ENCODE peak calls at places on chromosomes 7 and 10, in nine cellular contexts. One of them, this sample, is unnamed.

GRCh38 chr10:30039567-30039966 is 19.8 kb downstream of the JCAD start:
- DNase-seq in endothelial cell: no peak
- DNase-seq in fibroblast of the aortic adventitia: no peak
- DNase-seq in gastrocnemius medialis: no peak
- DNase-seq in AG09309: no peak
- DNase-seq in heart right ventricle: no peak
- DNase-seq in Caco-2: no peak
- DNase-seq in stomach: no peak
- DNase-seq in GM13976: no peak
- DNase-seq in this sample: no peak

GRCh38 chr7:36075561-36075960 is 77.5 kb upstream of the EEPD1 start:
- DNase-seq in fibroblast of the aortic adventitia: peak; percentile 4
- DNase-seq in stomach: no peak
- DNase-seq in Caco-2: no peak
- DNase-seq in endothelial cell: no peak
- DNase-seq in AG09309: no peak
- DNase-seq in gastrocnemius medialis: no peak
- DNase-seq in heart right ventricle: no peak
- DNase-seq in GM13976: no peak
- DNase-seq in this sample: no peak

GRCh38 chr7:36600869-36601530 is 123.3 kb downstream of the AOAH start:
- DNase-seq in heart right ventricle: no peak
- DNase-seq in AG09309: no peak
- DNase-seq in GM13976: no peak
- DNase-seq in endothelial cell: no peak
- DNase-seq in fibroblast of the aortic adventitia: peak; percentile 35
- DNase-seq in gastrocnemius medialis: no peak
- DNase-seq in stomach: no peak
- DNase-seq in Caco-2: no peak
- DNase-seq in this sample: no peak

GRCh38 chr7:50632561-50633413 is 67.6 kb upstream of the DDC start:
- DNase-seq in AG09309: no peak
- DNase-seq in gastrocnemius medialis: peak; percentile 68
- DNase-seq in heart right ventricle: no peak
- DNase-seq in Caco-2: peak; percentile 61
- DNase-seq in endothelial cell: peak; percentile 65
- DNase-seq in stomach: peak; percentile 62
- DNase-seq in fibroblast of the aortic adventitia: peak; percentile 40
- DNase-seq in GM13976: peak; percentile 70
- DNase-seq in this sample: no peak

GRCh38 chr7:36758879-36759278 is 34.6 kb upstream of the AOAH start:
- DNase-seq in GM13976: no peak
- DNase-seq in stomach: no peak
- DNase-seq in fibroblast of the aortic adventitia: no peak
- DNase-seq in AG09309: no peak
- DNase-seq in heart right ventricle: no peak
- DNase-seq in Caco-2: no peak
- DNase-seq in gastrocnemius medialis: no peak
- DNase-seq in endothelial cell: no peak
- DNase-seq in this sample: no peak

GRCh38 chr7:75892634-75893272 is 13.9 kb downstream of the RHBDD2 start:
- DNase-seq in stomach: peak; percentile 28
- DNase-seq in AG09309: no peak
- DNase-seq in fibroblast of the aortic adventitia: peak; percentile 69
- DNase-seq in endothelial cell: no peak
- DNase-seq in gastrocnemius medialis: peak; percentile 51
- DNase-seq in heart right ventricle: peak; percentile 41
- DNase-seq in GM13976: no peak
- DNase-seq in Caco-2: no peak
- DNase-seq in this sample: no peak

GRCh38 chr7:132063800-132064199 is 507.4 kb upstream of the PODXL start:
- DNase-seq in endothelial cell: no peak
- DNase-seq in gastrocnemius medialis: no peak
- DNase-seq in AG09309: no peak
- DNase-seq in GM13976: no peak
- DNase-seq in fibroblast of the aortic adventitia: no peak
- DNase-seq in stomach: no peak
- DNase-seq in heart right ventricle: no peak
- DNase-seq in Caco-2: no peak
- DNase-seq in this sample: peak; percentile 79

GRCh38 chr7:30566596-30566995 is 28.1 kb upstream of the GARS1 start:
- DNase-seq in Caco-2: no peak
- DNase-seq in AG09309: no peak
- DNase-seq in heart right ventricle: no peak
- DNase-seq in stomach: no peak
- DNase-seq in GM13976: no peak
- DNase-seq in fibroblast of the aortic adventitia: no peak
- DNase-seq in endothelial cell: no peak
- DNase-seq in gastrocnemius medialis: no peak
- DNase-seq in this sample: no peak

GRCh38 chr10:133041101-133041500 is 46.6 kb upstream of the ADGRA1 start:
- DNase-seq in gastrocnemius medialis: no peak
- DNase-seq in endothelial cell: no peak
- DNase-seq in stomach: no peak
- DNase-seq in Caco-2: no peak
- DNase-seq in GM13976: no peak
- DNase-seq in AG09309: no peak
- DNase-seq in fibroblast of the aortic adventitia: no peak
- DNase-seq in heart right ventricle: no peak
- DNase-seq in this sample: no peak

GRCh38 chr10:109664554-109664953 is 258.8 kb downstream of the XPNPEP1 start:
- DNase-seq in AG09309: no peak
- DNase-seq in fibroblast of the aortic adventitia: no peak
- DNase-seq in heart right ventricle: no peak
- DNase-seq in endothelial cell: no peak
- DNase-seq in gastrocnemius medialis: no peak
- DNase-seq in stomach: no peak
- DNase-seq in Caco-2: no peak
- DNase-seq in GM13976: no peak
- DNase-seq in this sample: no peak

DNA sequence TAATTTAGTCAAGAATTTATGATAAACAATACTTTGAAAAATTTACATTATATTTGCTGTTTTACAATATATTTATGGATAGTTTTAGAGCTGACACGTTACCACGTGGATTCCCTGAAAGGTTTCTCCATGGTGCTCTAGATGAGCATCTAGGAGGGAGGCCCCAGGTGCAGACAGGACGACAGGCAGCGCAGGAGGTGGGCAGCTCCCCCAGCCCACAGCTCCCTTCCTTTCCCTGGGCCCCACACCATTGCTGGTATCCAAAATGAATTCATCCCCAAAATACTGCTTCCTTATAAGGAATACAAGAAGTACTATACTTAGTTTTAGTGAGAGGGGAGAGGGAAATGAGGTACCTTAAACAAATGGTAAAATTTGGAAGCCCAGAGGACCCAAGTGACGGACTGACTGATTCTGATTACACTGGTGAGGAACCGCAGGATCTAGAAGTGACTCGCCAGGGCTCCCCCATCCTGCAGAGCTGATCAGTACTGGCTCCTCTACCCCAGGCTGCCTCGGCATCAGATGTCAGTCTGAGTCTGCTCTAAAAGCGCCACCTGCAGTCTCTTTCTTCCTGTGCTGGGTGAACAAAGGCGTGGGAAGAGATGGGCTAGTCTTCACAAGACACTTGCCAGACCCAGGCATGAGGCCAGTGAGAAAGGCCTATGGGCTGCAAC is 89.2 kb downstream of the DLG5 start:
- DNase-seq in Caco-2: no peak
- DNase-seq in AG09309: no peak
- DNase-seq in endothelial cell: peak; percentile 44
- DNase-seq in GM13976: peak; percentile 84
- DNase-seq in gastrocnemius medialis: no peak
- DNase-seq in fibroblast of the aortic adventitia: no peak
- DNase-seq in stomach: peak; percentile 31
- DNase-seq in heart right ventricle: no peak
- DNase-seq in this sample: no peak
- TF ChIP-seq CTCF in Caco-2: peak; percentile 25
- TF ChIP-seq CTCF in AG09309: no peak
- TF ChIP-seq CTCF in endothelial cell: no peak
- TF ChIP-seq CTCF in GM13976: peak; percentile 40
- TF ChIP-seq CTCF in gastrocnemius medialis: no peak
- TF ChIP-seq CTCF in fibroblast of the aortic adventitia: no peak
- TF ChIP-seq CTCF in stomach: no peak
- TF ChIP-seq CTCF in heart right ventricle: peak; percentile 15
- TF ChIP-seq CTCF in this sample: peak; percentile 43

DNA sequence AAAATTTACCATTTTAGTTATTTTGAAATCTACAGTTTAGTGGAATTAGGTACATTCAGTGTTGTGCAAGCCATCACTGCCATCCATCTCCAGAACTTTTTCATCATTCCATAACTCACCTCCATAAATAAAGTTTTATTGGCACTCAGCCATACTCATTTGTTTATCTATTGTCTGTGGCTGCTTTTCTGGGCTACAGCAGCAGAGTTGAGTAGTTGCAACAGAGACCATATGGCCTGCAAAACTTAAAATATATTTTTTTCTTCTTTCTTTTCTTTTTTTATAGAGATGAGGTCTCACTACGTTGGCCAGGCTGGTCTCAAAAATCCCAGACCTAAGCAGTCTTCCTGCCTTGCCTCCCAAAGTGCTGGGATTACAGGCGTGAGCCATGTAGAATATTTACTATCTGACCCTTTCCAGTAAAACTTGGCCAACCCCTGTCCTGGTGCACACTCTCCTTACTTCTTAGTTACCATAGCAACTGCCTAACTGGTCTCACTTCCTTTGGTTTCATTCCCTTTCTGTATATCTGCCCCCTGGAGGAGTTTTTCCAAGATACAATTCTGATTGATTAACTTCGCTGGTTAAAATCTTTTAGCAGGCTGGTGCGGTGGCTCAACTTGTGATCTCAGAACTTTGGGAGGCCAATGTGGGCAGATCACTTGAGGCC is 133.2 kb downstream of the CUX1 start:
- DNase-seq in Caco-2: no peak
- DNase-seq in heart right ventricle: no peak
- DNase-seq in endothelial cell: no peak
- DNase-seq in GM13976: no peak
- DNase-seq in gastrocnemius medialis: no peak
- DNase-seq in fibroblast of the aortic adventitia: peak; percentile 82
- DNase-seq in AG09309: no peak
- DNase-seq in stomach: no peak
- DNase-seq in this sample: no peak
- TF ChIP-seq CTCF in Caco-2: no peak
- TF ChIP-seq CTCF in heart right ventricle: peak; percentile 15
- TF ChIP-seq CTCF in endothelial cell: no peak
- TF ChIP-seq CTCF in GM13976: no peak
- TF ChIP-seq CTCF in gastrocnemius medialis: no peak
- TF ChIP-seq CTCF in fibroblast of the aortic adventitia: peak; percentile 29
- TF ChIP-seq CTCF in AG09309: peak; percentile 2
- TF ChIP-seq CTCF in stomach: no peak
- TF ChIP-seq CTCF in this sample: peak; percentile 30

GRCh38 chr7:134988161-134988560 is 1.9 kb downstream of the AGBL3 start:
- DNase-seq in Caco-2: no peak
- DNase-seq in endothelial cell: no peak
- DNase-seq in AG09309: no peak
- DNase-seq in heart right ventricle: no peak
- DNase-seq in GM13976: no peak
- DNase-seq in stomach: no peak
- DNase-seq in fibroblast of the aortic adventitia: no peak
- DNase-seq in gastrocnemius medialis: no peak
- DNase-seq in this sample: no peak

GRCh38 chr7:134986363-134987231 is at the start of gene AGBL3:
- DNase-seq in Caco-2: peak; percentile 98
- DNase-seq in AG09309: peak; percentile 81
- DNase-seq in GM13976: peak; percentile 88
- DNase-seq in fibroblast of the aortic adventitia: peak; percentile 97
- DNase-seq in gastrocnemius medialis: peak; percentile 93
- DNase-seq in stomach: peak; percentile 95
- DNase-seq in heart right ventricle: peak; percentile 98
- DNase-seq in endothelial cell: peak; percentile 97
- DNase-seq in this sample: peak; percentile 98

GRCh38 chr7:134991469-134992339 is 5.4 kb downstream of the AGBL3 start:
- DNase-seq in stomach: no peak
- DNase-seq in GM13976: no peak
- DNase-seq in endothelial cell: no peak
- DNase-seq in Caco-2: peak; percentile 87
- DNase-seq in gastrocnemius medialis: no peak
- DNase-seq in heart right ventricle: no peak
- DNase-seq in AG09309: no peak
- DNase-seq in fibroblast of the aortic adventitia: peak; percentile 26
- DNase-seq in this sample: no peak

DNA sequence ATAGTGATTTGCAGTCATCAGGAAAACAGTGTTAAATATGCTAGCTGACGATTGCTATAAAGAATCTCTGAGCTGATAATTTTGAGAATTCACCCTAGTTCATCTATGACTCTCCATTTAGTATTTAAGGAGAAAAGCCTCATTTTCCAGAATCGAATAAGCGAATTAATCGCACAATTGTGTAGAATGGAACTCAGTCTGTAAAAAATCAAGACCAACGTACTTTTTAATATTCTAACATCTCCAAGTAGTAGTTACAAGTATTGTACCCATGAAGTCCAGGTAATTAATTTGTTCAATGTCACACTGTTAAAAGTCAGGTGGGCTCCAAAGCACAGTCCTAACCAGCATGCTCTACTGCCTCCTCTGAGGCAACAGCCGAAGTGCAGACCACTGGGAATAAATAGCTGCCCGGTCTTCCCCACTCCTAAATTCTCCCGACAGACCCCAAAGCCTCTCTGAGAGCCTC is 380 bp upstream of the AGBL3 start:
- DNase-seq in fibroblast of the aortic adventitia: no peak
- DNase-seq in heart right ventricle: no peak
- DNase-seq in endothelial cell: no peak
- DNase-seq in GM13976: no peak
- DNase-seq in gastrocnemius medialis: no peak
- DNase-seq in AG09309: no peak
- DNase-seq in Caco-2: no peak
- DNase-seq in stomach: no peak
- DNase-seq in this sample: no peak
- TF ChIP-seq CTCF in fibroblast of the aortic adventitia: peak; percentile 30
- TF ChIP-seq CTCF in heart right ventricle: no peak
- TF ChIP-seq CTCF in endothelial cell: no peak
- TF ChIP-seq CTCF in GM13976: no peak
- TF ChIP-seq CTCF in gastrocnemius medialis: no peak
- TF ChIP-seq CTCF in AG09309: no peak
- TF ChIP-seq CTCF in Caco-2: peak; percentile 40
- TF ChIP-seq CTCF in stomach: no peak
- TF ChIP-seq CTCF in this sample: no peak

GRCh38 chr10:21993360-21994001 is 10.0 kb downstream of the DNAJC1 start:
- DNase-seq in gastrocnemius medialis: no peak
- DNase-seq in fibroblast of the aortic adventitia: peak; percentile 64
- DNase-seq in stomach: no peak
- DNase-seq in GM13976: peak; percentile 21
- DNase-seq in heart right ventricle: no peak
- DNase-seq in AG09309: no peak
- DNase-seq in endothelial cell: no peak
- DNase-seq in Caco-2: no peak
- DNase-seq in this sample: no peak
- TF ChIP-seq CTCF in gastrocnemius medialis: peak; percentile 76
- TF ChIP-seq CTCF in fibroblast of the aortic adventitia: peak; percentile 43
- TF ChIP-seq CTCF in stomach: no peak
- TF ChIP-seq CTCF in GM13976: peak; percentile 16
- TF ChIP-seq CTCF in heart right ventricle: peak; percentile 61
- TF ChIP-seq CTCF in AG09309: peak; percentile 32
- TF ChIP-seq CTCF in endothelial cell: peak; percentile 52
- TF ChIP-seq CTCF in Caco-2: peak; percentile 46
- TF ChIP-seq CTCF in this sample: peak; percentile 65

This sample was measured in osteocyte.